ENCODE peak calls at places on chromosomes 3 and 15, in four cellular contexts. T is fibroblast of mammary gland, I is adipocyte, W is astrocyte. F is an unnamed sample.

GRCh38 chr3:78258798-78259197 is 1218.9 kb downstream of the ROBO2 start:
- DNase-seq in T (peak; percentile 30), I (peak; percentile 88), W (peak; percentile 89), F (peak; percentile 71)

GRCh38 chr3:10817506-10817905 is 1.5 kb downstream of the SLC6A11 start:
- DNase-seq in I (no peak), W (no peak), T (no peak), F (no peak)

GRCh38 chr15:40984963-40985362 is 31.7 kb downstream of the CHAC1 start:
- DNase-seq in W (peak; percentile 94), T (peak; percentile 88), I (peak; percentile 75), F (peak; percentile 87)

GRCh38 chr15:99455796-99456160 is 110.0 kb upstream of the MEF2A start:
- DNase-seq in W (no peak), I (no peak), T (no peak), F (no peak)

GRCh38 chr15:71784719-71785118 is 25.6 kb upstream of the NR2E3 start:
- DNase-seq in W (no peak), T (no peak), I (no peak), F (no peak)

GRCh38 chr3:47851888-47852603 is 49.1 kb downstream of the DHX30 start:
- DNase-seq in T (no peak), W (no peak), I (no peak), F (no peak)

GRCh38 chr15:38398134-38398533 is 55.8 kb upstream of the FAM98B start:
- DNase-seq in T (peak; percentile 100), I (peak; percentile 57), W (peak; percentile 99), F (peak; percentile 98)

GRCh38 chr3:157914882-157915281 is 191.3 kb downstream of the SHOX2 start:
- DNase-seq in W (no peak), T (peak; percentile 28), I (peak; percentile 27), F (peak; percentile 44)

GRCh38 chr3:15645740-15646490 is 44.4 kb downstream of the BTD start:
- DNase-seq in W (peak; percentile 98), I (peak; percentile 91), T (peak; percentile 96), F (peak; percentile 84)

GRCh38 chr3:21017115-21017852 is 733.7 kb downstream of the ZNF385D start:
- DNase-seq in T (peak; percentile 2), I (no peak), W (no peak), F (no peak)

GRCh38 chr15:31402003-31402402 is 75.4 kb downstream of the KLF13 start:
- DNase-seq in I (no peak), T (no peak), W (no peak), F (no peak)

GRCh38 chr3:94249491-94250079 is 186.7 kb downstream of the NSUN3 start:
- DNase-seq in T (peak; percentile 78), W (peak; percentile 36), I (peak; percentile 76), F (peak; percentile 36)

GRCh38 chr15:63601026-63601726 is 4.0 kb downstream of the FBXL22 start:
- DNase-seq in I (peak; percentile 74), T (no peak), W (peak; percentile 41), F (peak; percentile 35)

GRCh38 chr3:42442640-42443039 is 32.2 kb upstream of the LYZL4 start:
- DNase-seq in T (no peak), W (no peak), I (no peak), F (peak; percentile 8)

GRCh38 chr3:45333549-45333948 is 54.8 kb upstream of the LARS2 start:
- DNase-seq in W (peak; percentile 22), I (no peak), T (peak; percentile 16), F (peak; percentile 11)

GRCh38 chr3:183766745-183767606 is 58.4 kb downstream of the MAP6D1 start:
- DNase-seq in T (peak; percentile 74), W (peak; percentile 51), I (peak; percentile 89), F (peak; percentile 43)

GRCh38 chr15:100373942-100374341 is 32.2 kb upstream of the ADAMTS17 start:
- DNase-seq in T (no peak), W (no peak), I (no peak), F (no peak)

GRCh38 chr15:85137507-85138175 is 156.0 kb downstream of the PDE8A start:
- DNase-seq in I (no peak), T (no peak), W (no peak), F (no peak)

GRCh38 chr3:66983101-66983500 is 15.0 kb upstream of the KBTBD8 start:
- DNase-seq in T (no peak), W (no peak), I (no peak), F (no peak)

GRCh38 chr15:33424025-33424424 is 113.3 kb downstream of the RYR3 start:
- DNase-seq in W (no peak), T (no peak), I (no peak), F (no peak)

GRCh38 chr15:25762015-25762662 is 101.0 kb downstream of the ATP10A start:
- DNase-seq in W (peak; percentile 11), I (no peak), T (no peak), F (no peak)

GRCh38 chr3:128383316-128384235 is 83.1 kb downstream of the DNAJB8 start:
- DNase-seq in T (peak; percentile 46), I (peak; percentile 65), W (peak; percentile 17), F (peak; percentile 87)

GRCh38 chr15:58932791-58933310 is 628 bp downstream of the SLTM start:
- DNase-seq in I (peak; percentile 73), T (no peak), W (no peak), F (no peak)

GRCh38 chr3:63872135-63872924 is 8.7 kb downstream of the ATXN7 start:
- DNase-seq in W (peak; percentile 93), T (peak; percentile 87), I (peak; percentile 55), F (peak; percentile 87)

GRCh38 chr3:17142516-17142915 is 257.8 kb downstream of the PLCL2 start:
- DNase-seq in I (no peak), W (no peak), T (no peak), F (no peak)

GRCh38 chr3:67418539-67419529 is 235.6 kb downstream of the SUCLG2 start:
- DNase-seq in W (peak; percentile 13), I (no peak), T (peak; percentile 16), F (no peak)

GRCh38 chr15:45829336-45830153 is 194.7 kb downstream of the SQOR start:
- DNase-seq in I (no peak), W (no peak), T (no peak), F (no peak)

GRCh38 chr3:85592256-85592655 is 633.5 kb downstream of the CADM2 start:
- DNase-seq in I (no peak), T (no peak), W (peak; percentile 58), F (no peak)

GRCh38 chr3:170768334-170768801 is 101.6 kb downstream of the RPL22L1 start:
- DNase-seq in W (peak; percentile 62), I (no peak), T (peak; percentile 24), F (peak; percentile 55)

GRCh38 chr3:170425491-170426239 is 7.0 kb downstream of the CLDN11 start:
- DNase-seq in W (no peak), T (no peak), I (no peak), F (no peak)

GRCh38 chr15:82647045-82647834 is at the start of gene CPEB1:
- DNase-seq in T (peak; percentile 43), W (no peak), I (peak; percentile 79), F (peak; percentile 88)

GRCh38 chr3:46127503-46127902 is 80.6 kb downstream of the CCR1 start:
- DNase-seq in W (peak; percentile 91), T (peak; percentile 83), I (peak; percentile 86), F (peak; percentile 88)

GRCh38 chr3:185632996-185633395 is 46.9 kb downstream of the SENP2 start:
- DNase-seq in W (no peak), I (no peak), T (no peak), F (no peak)

GRCh38 chr3:183537295-183537730 is 18.2 kb downstream of the KLHL6 start:
- DNase-seq in I (peak; percentile 72), W (peak; percentile 70), T (peak; percentile 56), F (peak; percentile 51)

GRCh38 chr3:56415672-56416071 is 52.6 kb downstream of the ERC2 start:
- DNase-seq in W (peak; percentile 28), T (no peak), I (no peak), F (peak; percentile 50)

GRCh38 chr15:29183071-29183831 is 86.4 kb downstream of the NSMCE3 start:
- DNase-seq in W (no peak), I (no peak), T (no peak), F (peak; percentile 6)

GRCh38 chr15:38229700-38230099 is 22.9 kb upstream of the SPRED1 start:
- DNase-seq in W (no peak), T (peak; percentile 69), I (no peak), F (peak; percentile 37)

DNA sequence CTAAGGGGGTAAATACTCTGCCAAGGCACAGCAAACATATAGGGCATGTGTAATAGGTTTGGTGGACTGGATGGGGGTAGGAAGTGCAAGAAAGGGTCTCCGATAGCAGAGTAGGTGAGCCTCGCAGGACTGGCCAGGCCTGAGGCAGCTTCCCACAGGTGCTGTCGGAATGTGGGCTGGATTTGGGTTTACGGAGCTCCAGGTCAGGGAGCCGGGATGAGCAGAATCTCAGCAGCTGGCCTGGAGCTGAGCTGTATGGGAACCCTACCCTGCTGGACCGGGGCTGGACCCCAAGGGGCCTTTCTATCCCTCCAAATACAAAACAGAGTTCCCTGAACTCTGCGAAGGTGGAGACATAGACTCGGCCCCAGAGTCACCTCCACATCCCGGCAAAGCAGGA is 15.0 kb downstream of the KLF15 start:
- DNase-seq in I (no peak), T (no peak), W (no peak), F (no peak)
- H3K4me3 ChIP-seq in I (no peak overlapping the region), T (no peak overlapping the region), W (no peak overlapping the region), F (no peak overlapping the region)

GRCh38 chr15:76065793-76066192 is 6.0 kb downstream of the TMEM266 start:
- DNase-seq in W (no peak), I (no peak), T (no peak), F (no peak)
- H3K4me3 ChIP-seq in W (no peak overlapping the region), I (no peak overlapping the region), T (no peak overlapping the region), F (no peak overlapping the region)

DNA sequence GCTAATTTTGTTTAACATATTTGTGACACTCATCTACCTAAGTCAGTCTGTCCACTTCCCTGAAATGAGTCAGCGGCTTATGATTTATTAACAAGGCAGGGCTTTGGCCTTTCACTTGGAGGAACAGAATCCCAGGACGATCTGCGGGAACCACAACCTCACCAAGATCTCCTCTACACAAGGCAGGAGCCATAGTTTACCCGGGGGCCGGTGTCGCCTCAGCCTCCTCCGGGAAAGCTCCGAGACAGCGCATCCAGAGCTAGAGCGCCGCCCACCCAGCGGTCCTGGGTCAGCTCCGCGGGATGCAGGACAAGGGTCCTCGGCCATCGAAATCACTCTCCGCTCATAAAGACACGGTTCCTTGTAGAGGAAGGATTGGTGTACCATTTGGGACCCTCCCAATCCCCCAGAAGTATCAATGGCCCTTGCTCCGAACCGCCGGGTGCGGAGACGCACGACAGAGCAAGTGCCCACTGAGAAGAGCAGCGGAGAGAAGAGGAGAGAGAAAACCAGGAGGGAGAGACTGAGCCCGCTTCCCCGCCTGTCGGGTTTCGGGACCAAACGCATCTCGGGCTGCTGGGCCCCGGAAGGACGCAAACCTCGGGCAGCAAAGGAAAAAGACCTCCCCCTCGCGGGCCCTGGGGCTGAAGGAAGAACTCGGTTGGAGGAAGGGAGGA is 13.1 kb upstream of the ALCAM start:
- DNase-seq in W (peak; percentile 67), I (peak; percentile 59), T (peak; percentile 59), F (no peak)
- H3K4me3 ChIP-seq in W (peak overlapping the region; percentile 55), I (peak overlapping the region; percentile 78), T (peak overlapping the region; percentile 15), F (peak overlapping the region; percentile 21)

GRCh38 chr15:96285715-96286367 is 44.7 kb upstream of the NR2F2 start:
- DNase-seq in W (no peak), T (no peak), I (no peak), F (peak; percentile 15)

GRCh38 chr15:96290679-96291078 is 39.8 kb upstream of the NR2F2 start:
- DNase-seq in T (no peak), I (no peak), W (no peak), F (no peak)

GRCh38 chr15:96285306-96285705 is 45.2 kb upstream of the NR2F2 start:
- DNase-seq in I (peak; percentile 77), T (peak; percentile 98), W (peak; percentile 100), F (peak; percentile 95)
- H3K4me3 ChIP-seq in I (no peak overlapping the region), T (no peak overlapping the region), W (peak overlapping the region; percentile 18), F (no peak overlapping the region)